ENCODE peak calls at places on chromosome 11, in ten cellular contexts. O, Z, L, U, K, J, G, C, Q and E are unnamed samples.

GRCh38 chr11:55791606-55792005 is 3.8 kb upstream of the OR5D14 start:
- DNase-seq in Z (no peak), G (no peak), K (no peak), L (no peak), J (no peak), C (no peak), O (no peak), U (no peak), Q (no peak), E (no peak)

GRCh38 chr11:47415091-47415854 is 6.9 kb downstream of the SLC39A13 start:
- DNase-seq in U (no peak), C (no peak), O (no peak), Z (no peak), G (no peak), Q (no peak), K (no peak), J (no peak), L (no peak), E (no peak)

GRCh38 chr11:111426615-111427014 is 47.5 kb upstream of the POU2AF1 start:
- DNase-seq in G (no peak), C (no peak), L (no peak), Z (no peak), Q (no peak), J (no peak), K (no peak), O (no peak), U (no peak), E (no peak)

GRCh38 chr11:35553021-35553420 is 27.6 kb upstream of the PAMR1 start:
- DNase-seq in C (no peak), Q (no peak), K (peak; percentile 45), J (no peak), L (no peak), U (no peak), G (no peak), O (no peak), Z (no peak), E (no peak)

GRCh38 chr11:118418770-118419169 is 17.4 kb downstream of the ATP5MG start:
- DNase-seq in L (no peak), U (no peak), G (no peak), C (no peak), O (no peak), Q (no peak), Z (no peak), K (no peak), J (no peak), E (no peak)

GRCh38 chr11:75853971-75854370 is 39.0 kb downstream of the UVRAG start:
- DNase-seq in J (no peak), L (no peak), G (no peak), U (no peak), O (no peak), K (no peak), C (no peak), Z (no peak), Q (no peak), E (no peak)

GRCh38 chr11:77174559-77174958 is 46.5 kb downstream of the MYO7A start:
- DNase-seq in K (no peak), O (no peak), C (no peak), U (no peak), J (peak; percentile 24), L (no peak), Q (no peak), G (no peak), Z (no peak), E (no peak)

GRCh38 chr11:119660166-119660720 is 68.8 kb downstream of the NECTIN1 start:
- DNase-seq in Q (no peak), O (no peak), U (no peak), J (no peak), C (no peak), K (no peak), L (no peak), Z (no peak), G (no peak), E (peak; percentile 69)

GRCh38 chr11:103398829-103399228 is 289.6 kb downstream of the DYNC2H1 start:
- DNase-seq in L (no peak), C (no peak), Q (no peak), O (no peak), K (no peak), G (no peak), U (no peak), J (no peak), Z (no peak), E (no peak)

GRCh38 chr11:8871283-8871775 is 39.7 kb upstream of the AKIP1 start:
- DNase-seq in O (no peak), G (peak; percentile 56), K (peak; percentile 92), Z (peak; percentile 85), C (peak; percentile 84), J (peak; percentile 56), Q (peak; percentile 61), U (peak; percentile 64), L (peak; percentile 57), E (no peak)

GRCh38 chr11:18061351-18061750 is 15.3 kb upstream of the TPH1 start:
- DNase-seq in C (no peak), J (no peak), G (no peak), Q (no peak), L (no peak), K (no peak), O (no peak), Z (no peak), U (no peak), E (no peak)

GRCh38 chr11:965206-965775 is 39.6 kb downstream of the AP2A2 start:
- DNase-seq in L (no peak), G (no peak), O (no peak), Z (no peak), C (no peak), J (no peak), K (no peak), Q (no peak), U (no peak), E (no peak)

GRCh38 chr11:122882189-122882808 is at the start of gene JHY:
- DNase-seq in U (no peak), Q (no peak), G (no peak), L (no peak), O (no peak), K (no peak), C (peak; percentile 78), Z (no peak), J (no peak), E (no peak)

GRCh38 chr11:122882809-122883681 is 486 bp downstream of the JHY start:
- DNase-seq in K (peak; percentile 66), Z (peak; percentile 86), C (peak; percentile 77), G (peak; percentile 49), O (peak; percentile 67), U (peak; percentile 71), J (peak; percentile 69), Q (peak; percentile 50), L (peak; percentile 74), E (no peak)

GRCh38 chr11:122877732-122878131 is 4.8 kb upstream of the JHY start:
- DNase-seq in G (no peak), U (no peak), K (no peak), J (no peak), Z (no peak), C (no peak), Q (no peak), O (no peak), L (no peak), E (no peak)

GRCh38 chr11:122883682-122883981 is 1.1 kb downstream of the JHY start:
- DNase-seq in Q (no peak), G (no peak), C (no peak), Z (no peak), U (peak; percentile 49), J (no peak), K (no peak), O (no peak), L (no peak), E (no peak)

DNA sequence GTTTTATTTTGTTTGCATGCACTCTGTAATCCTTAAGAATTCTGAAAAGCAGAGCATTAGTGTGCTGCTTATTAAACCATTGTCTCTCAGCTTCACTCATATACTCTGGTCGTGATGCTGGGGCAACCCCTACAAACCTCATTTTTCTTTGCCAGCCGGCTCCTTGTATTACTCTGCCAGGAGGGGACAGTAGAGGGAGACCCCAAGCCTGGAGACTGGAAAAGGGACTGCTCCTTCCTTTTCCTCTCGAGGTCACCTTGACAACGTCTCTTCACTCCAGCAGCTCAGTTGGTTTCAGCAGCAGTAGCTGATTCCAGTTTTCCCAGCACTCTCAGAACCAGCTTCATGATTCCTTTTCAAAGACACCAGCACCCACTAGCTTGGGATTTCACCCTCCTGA is 2.8 kb upstream of the JHY start:
- DNase-seq in L (no peak), Z (peak; percentile 11), G (no peak), Q (no peak), J (no peak), O (no peak), U (no peak), C (peak; percentile 77), K (no peak), E (no peak)
- TF ChIP-seq CTCF in L (no peak), Z (peak; percentile 10), G (no peak), Q (no peak), J (no peak), O (no peak), U (no peak), C (peak; percentile 45), K (no peak), E (no peak)

GRCh38 chr11:13114566-13115465 is 105.7 kb downstream of the RASSF10 start:
- DNase-seq in O (no peak), K (no peak), C (peak; percentile 69), U (peak; percentile 54), L (peak; percentile 66), J (no peak), Z (peak; percentile 31), G (peak; percentile 50), Q (no peak), E (no peak)
- TF ChIP-seq CTCF in O (no peak), K (no peak), C (peak; percentile 27), U (no peak), L (no peak), J (no peak), Z (no peak), G (no peak), Q (no peak), E (peak; percentile 7)

DNA sequence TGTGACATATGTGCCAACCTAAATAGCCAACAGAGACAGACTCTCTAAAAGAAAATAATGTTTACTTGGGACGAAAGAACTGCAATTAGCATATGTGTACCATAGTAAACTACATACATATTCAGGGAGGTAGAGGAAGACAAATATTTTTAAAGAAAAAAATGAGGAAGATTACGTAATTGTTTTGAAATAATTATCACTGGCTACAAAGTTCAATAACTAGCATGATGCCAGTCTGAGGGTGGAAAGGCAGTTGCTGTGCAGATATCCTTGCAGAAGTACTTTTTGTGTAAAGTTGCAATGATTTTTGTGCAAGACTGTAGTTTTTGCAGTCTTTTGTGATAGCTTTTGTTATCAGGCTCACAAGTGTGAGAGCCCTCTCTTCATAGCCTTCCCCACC is 103.3 kb upstream of the ANO5 start:
- DNase-seq in O (no peak), Q (no peak), J (no peak), L (no peak), U (no peak), C (no peak), Z (no peak), G (no peak), K (no peak), E (no peak)
- TF ChIP-seq CTCF in O (no peak), Q (no peak), J (no peak), L (no peak), U (no peak), C (no peak), Z (no peak), G (no peak), K (no peak), E (no peak)

DNA sequence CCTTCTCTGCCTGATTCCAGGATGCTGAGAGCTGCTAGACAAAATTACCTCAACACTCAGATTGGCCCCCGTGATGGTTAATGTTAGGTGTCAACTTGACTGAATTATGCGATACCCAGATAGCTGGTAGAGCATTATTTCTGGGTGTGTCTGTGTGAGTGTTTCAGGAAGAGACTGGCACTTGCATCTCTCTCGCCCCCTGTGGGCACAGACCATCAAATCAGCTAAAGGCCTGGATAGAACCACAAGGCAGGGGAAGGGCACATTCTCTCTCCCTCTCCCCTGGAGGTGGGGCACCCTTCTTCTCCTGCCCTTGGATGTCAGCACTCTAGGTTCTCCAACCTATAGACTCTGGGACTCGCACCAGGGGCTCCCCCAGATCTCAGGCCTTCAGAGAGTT is 79.7 kb downstream of the KIRREL3 start:
- DNase-seq in Z (no peak), O (no peak), K (no peak), C (peak; percentile 32), Q (no peak), G (no peak), L (peak; percentile 19), J (no peak), U (no peak), E (no peak)
- TF ChIP-seq CTCF in Z (peak; percentile 26), O (no peak), K (no peak), C (peak; percentile 49), Q (no peak), G (no peak), L (no peak), J (no peak), U (no peak), E (no peak)